ENCODE peak calls at places on chromosomes 12 and 14, in nine cellular contexts. Y, G, T, F, X, U, C, Z and O are unnamed samples.

GRCh38 chr12:6384499-6385436 is 806 bp downstream of the LTBR start:
- DNase-seq in Y (no peak), G (no peak), T (peak), F (no peak), X (peak), U (no peak), C (peak), Z (no peak), O (no peak)

GRCh38 chr14:105213396-105213795 is 32.3 kb upstream of the NUDT14 start:
- DNase-seq in Y (no peak), G (no peak), T (no peak), F (no peak), X (no peak), U (no peak), C (no peak), Z (no peak), O (no peak)

GRCh38 chr12:85920324-85920947 is 46.3 kb downstream of the NTS start:
- DNase-seq in Y (no peak), G (no peak), T (no peak), F (peak), X (no peak), U (no peak), C (no peak), Z (no peak), O (no peak)

GRCh38 chr12:96185914-96186313 is 8.3 kb upstream of the ELK3 start:
- DNase-seq in Y (no peak), G (no peak), T (no peak), F (no peak), X (no peak), U (no peak), C (no peak), Z (no peak), O (no peak)

GRCh38 chr14:77961853-77962580 is 162.1 kb downstream of the ADCK1 start:
- DNase-seq in Y (no peak), G (no peak), T (no peak), F (no peak), X (no peak), U (no peak), C (no peak), Z (no peak), O (no peak)

GRCh38 chr12:26740991-26741390 is 92.0 kb downstream of the ITPR2 start:
- DNase-seq in Y (no peak), G (no peak), T (no peak), F (no peak), X (no peak), U (no peak), C (no peak), Z (no peak), O (no peak)

GRCh38 chr14:36974985-36975384 is 197.4 kb downstream of the SLC25A21 start:
- DNase-seq in Y (no peak), G (no peak), T (no peak), F (no peak), X (no peak), U (no peak), C (no peak), Z (no peak), O (no peak)

GRCh38 chr14:91732859-91733477 is 1.1 kb upstream of the CATSPERB start:
- DNase-seq in Y (no peak), G (no peak), T (no peak), F (no peak), X (no peak), U (no peak), C (no peak), Z (no peak), O (no peak)

GRCh38 chr12:83470749-83471148 is 784.0 kb downstream of the TMTC2 start:
- DNase-seq in Y (no peak), G (no peak), T (no peak), F (no peak), X (no peak), U (no peak), C (no peak), Z (no peak), O (no peak)

DNA sequence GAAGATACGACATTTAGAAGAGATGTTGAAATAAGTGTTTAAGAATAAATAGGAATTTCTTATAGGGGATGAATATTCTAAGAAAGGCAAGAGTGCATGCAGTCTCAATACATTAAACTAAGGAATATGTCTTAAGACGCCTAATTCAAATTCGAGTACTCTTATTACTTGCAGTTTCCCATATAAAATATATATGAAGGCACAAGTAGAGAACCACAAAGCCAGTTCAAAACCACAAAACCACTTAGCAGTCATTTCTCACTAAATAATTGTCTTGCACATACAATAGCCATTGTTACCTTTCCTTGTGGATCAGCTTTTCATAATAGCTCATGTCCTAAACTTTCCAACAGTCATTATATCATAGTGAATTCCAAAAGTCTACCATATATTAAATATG is 91.0 kb upstream of the MON2 start:
- DNase-seq in Y (no peak), G (no peak), T (no peak), F (no peak), X (no peak), U (no peak), C (no peak), Z (no peak), O (no peak)
- TF ChIP-seq POLR2A in Y (no peak), G (no peak), T (no peak), F (no peak), X (no peak), U (no peak), C (no peak), Z (no peak), O (no peak)

GRCh38 chr12:122980192-122981035 is at the start of gene ARL6IP4:
- DNase-seq in Y (no peak), G (peak), T (peak), F (peak), X (no peak), U (peak), C (peak), Z (peak), O (peak)
- TF ChIP-seq POLR2A in Y (peak), G (peak), T (peak), F (peak), X (peak), U (no peak), C (peak), Z (no peak), O (peak)

GRCh38 chr12:50764116-50764860 is 387 bp downstream of the ATF1 start:
- DNase-seq in Y (peak), G (peak), T (no peak), F (peak), X (peak), U (peak), C (no peak), Z (peak), O (peak)
- TF ChIP-seq POLR2A in Y (no peak), G (peak), T (no peak), F (peak), X (no peak), U (no peak), C (no peak), Z (peak), O (no peak)

GRCh38 chr12:132908145-132909029 is 21.0 kb upstream of the CHFR start:
- DNase-seq in Y (peak), G (peak), T (peak), F (peak), X (peak), U (peak), C (peak), Z (peak), O (no peak)
- TF ChIP-seq POLR2A in Y (peak), G (peak), T (no peak), F (no peak), X (peak), U (no peak), C (peak), Z (no peak), O (no peak)

DNA sequence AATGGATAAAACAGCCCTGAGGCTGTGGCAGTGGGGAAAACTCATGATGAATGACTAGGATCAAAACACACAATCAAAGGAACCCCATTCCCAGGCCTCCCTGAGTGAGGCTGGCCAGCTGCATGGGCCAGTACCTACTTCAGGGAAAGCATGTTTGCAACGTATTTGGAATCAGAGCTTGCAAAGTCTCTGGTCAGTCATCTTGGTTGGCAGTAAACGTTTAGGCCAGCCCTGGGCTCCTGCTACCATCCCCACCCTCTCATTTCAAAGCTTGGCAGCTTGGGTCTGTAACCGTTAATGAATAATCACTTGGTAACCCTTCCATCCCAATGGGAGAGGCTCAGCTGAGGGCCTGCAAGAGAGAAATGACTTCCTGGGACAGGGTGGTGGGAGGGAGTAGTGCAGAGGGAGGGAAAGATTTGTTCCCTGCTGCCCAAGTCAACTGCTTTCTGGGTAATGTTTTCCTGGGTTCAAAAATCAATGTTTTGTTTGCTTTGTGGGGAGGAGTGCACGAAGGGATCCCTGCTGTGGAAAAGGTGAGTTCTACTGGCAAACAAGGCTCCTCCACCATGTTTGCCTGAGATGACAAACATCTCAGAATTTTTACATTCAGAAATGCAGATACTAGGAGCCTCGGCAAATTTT is 2.0 kb upstream of the RNASE8 start:
- DNase-seq in Y (no peak), G (no peak), T (no peak), F (no peak), X (no peak), U (no peak), C (no peak), Z (no peak), O (no peak)
- TF ChIP-seq POLR2A in Y (no peak), G (no peak), T (no peak), F (no peak), X (no peak), U (no peak), C (no peak), Z (no peak), O (no peak)

GRCh38 chr12:120980800-120981368 is 2.5 kb downstream of the HNF1A start:
- DNase-seq in Y (no peak), G (no peak), T (peak), F (no peak), X (no peak), U (peak), C (no peak), Z (no peak), O (no peak)
- TF ChIP-seq POLR2A in Y (no peak), G (no peak), T (peak), F (no peak), X (peak), U (no peak), C (no peak), Z (no peak), O (no peak)

GRCh38 chr12:98418357-98419075 is 96.9 kb upstream of the TMPO start:
- DNase-seq in Y (peak), G (peak), T (peak), F (peak), X (peak), U (peak), C (peak), Z (no peak), O (peak)
- TF ChIP-seq POLR2A in Y (no peak), G (no peak), T (no peak), F (no peak), X (no peak), U (no peak), C (no peak), Z (no peak), O (no peak)